ENCODE peak calls at places on chromosomes 16 and 17, in eight cellular contexts. One of them, this sample, is unnamed.
A peak's percentile ranks its signal among the peaks of the same experiment; 100 is the strongest.

GRCh38 chr17:70050192-70050591 is 24.8 kb upstream of the KCNJ16 start:
- DNase-seq in fibroblast of lung: peak; percentile 48
- DNase-seq in progenitor cell of endocrine pancreas: no peak
- DNase-seq in omental fat pad: no peak
- DNase-seq in thoracic aorta: no peak
- DNase-seq in AG04450: no peak
- DNase-seq in PC-3: no peak
- DNase-seq in endothelial cell: no peak
- DNase-seq in this sample: no peak

GRCh38 chr17:67125417-67125816 is 81.1 kb downstream of the CACNG1 start:
- DNase-seq in fibroblast of lung: peak; percentile 38
- DNase-seq in progenitor cell of endocrine pancreas: no peak
- DNase-seq in omental fat pad: no peak
- DNase-seq in thoracic aorta: no peak
- DNase-seq in AG04450: no peak
- DNase-seq in PC-3: no peak
- DNase-seq in endothelial cell: no peak
- DNase-seq in this sample: peak; percentile 39

GRCh38 chr17:17313350-17313991 is 10.3 kb downstream of the NT5M start:
- DNase-seq in fibroblast of lung: no peak
- DNase-seq in progenitor cell of endocrine pancreas: peak; percentile 46
- DNase-seq in omental fat pad: no peak
- DNase-seq in thoracic aorta: no peak
- DNase-seq in AG04450: no peak
- DNase-seq in PC-3: peak; percentile 60
- DNase-seq in endothelial cell: peak; percentile 48
- DNase-seq in this sample: no peak

GRCh38 chr16:4319454-4319853 is 3.6 kb downstream of the GLIS2 start:
- DNase-seq in fibroblast of lung: no peak
- DNase-seq in progenitor cell of endocrine pancreas: no peak
- DNase-seq in omental fat pad: no peak
- DNase-seq in thoracic aorta: no peak
- DNase-seq in AG04450: no peak
- DNase-seq in PC-3: no peak
- DNase-seq in endothelial cell: no peak
- DNase-seq in this sample: no peak

GRCh38 chr16:50371936-50372595 is 3.3 kb upstream of the BRD7 start:
- DNase-seq in fibroblast of lung: no peak
- DNase-seq in progenitor cell of endocrine pancreas: no peak
- DNase-seq in omental fat pad: no peak
- DNase-seq in thoracic aorta: no peak
- DNase-seq in AG04450: no peak
- DNase-seq in PC-3: no peak
- DNase-seq in endothelial cell: no peak
- DNase-seq in this sample: no peak

GRCh38 chr16:30028438-30029093 is 2.5 kb downstream of the TLCD3B start:
- DNase-seq in fibroblast of lung: no peak
- DNase-seq in progenitor cell of endocrine pancreas: peak; percentile 64
- DNase-seq in omental fat pad: no peak
- DNase-seq in thoracic aorta: no peak
- DNase-seq in AG04450: no peak
- DNase-seq in PC-3: no peak
- DNase-seq in endothelial cell: peak; percentile 61
- DNase-seq in this sample: no peak

GRCh38 chr16:69880640-69881133 is 70.4 kb upstream of the CLEC18A start:
- DNase-seq in fibroblast of lung: peak; percentile 43
- DNase-seq in progenitor cell of endocrine pancreas: no peak
- DNase-seq in omental fat pad: no peak
- DNase-seq in thoracic aorta: no peak
- DNase-seq in AG04450: no peak
- DNase-seq in PC-3: no peak
- DNase-seq in endothelial cell: no peak
- DNase-seq in this sample: peak; percentile 35

GRCh38 chr16:57186630-57187507 is 740 bp downstream of the RSPRY1 start:
- DNase-seq in fibroblast of lung: no peak
- DNase-seq in progenitor cell of endocrine pancreas: no peak
- DNase-seq in omental fat pad: no peak
- DNase-seq in thoracic aorta: no peak
- DNase-seq in AG04450: no peak
- DNase-seq in PC-3: peak; percentile 16
- DNase-seq in endothelial cell: peak; percentile 31
- DNase-seq in this sample: peak; percentile 10

GRCh38 chr17:61411114-61411943 is 11.7 kb downstream of the TBX2 start:
- DNase-seq in fibroblast of lung: peak; percentile 77
- DNase-seq in progenitor cell of endocrine pancreas: peak; percentile 60
- DNase-seq in omental fat pad: no peak
- DNase-seq in thoracic aorta: no peak
- DNase-seq in AG04450: no peak
- DNase-seq in PC-3: peak; percentile 86
- DNase-seq in endothelial cell: peak; percentile 59
- DNase-seq in this sample: peak; percentile 74

GRCh38 chr17:15498107-15498506 is 30.7 kb upstream of the CDRT4 start:
- DNase-seq in fibroblast of lung: no peak
- DNase-seq in progenitor cell of endocrine pancreas: no peak
- DNase-seq in omental fat pad: no peak
- DNase-seq in thoracic aorta: no peak
- DNase-seq in AG04450: no peak
- DNase-seq in PC-3: peak; percentile 41
- DNase-seq in endothelial cell: no peak
- DNase-seq in this sample: no peak

GRCh38 chr16:87305505-87306391 is 11.4 kb downstream of the C16orf95 start:
- DNase-seq in fibroblast of lung: no peak
- DNase-seq in progenitor cell of endocrine pancreas: no peak
- DNase-seq in omental fat pad: no peak
- DNase-seq in thoracic aorta: no peak
- DNase-seq in AG04450: peak; percentile 23
- DNase-seq in PC-3: no peak
- DNase-seq in endothelial cell: no peak
- DNase-seq in this sample: peak; percentile 66
- TF ChIP-seq CTCF in fibroblast of lung: peak; percentile 19
- TF ChIP-seq CTCF in progenitor cell of endocrine pancreas: peak; percentile 23
- TF ChIP-seq CTCF in omental fat pad: no peak
- TF ChIP-seq CTCF in thoracic aorta: no peak
- TF ChIP-seq CTCF in AG04450: peak; percentile 37
- TF ChIP-seq CTCF in PC-3: no peak
- TF ChIP-seq CTCF in endothelial cell: no peak
- TF ChIP-seq CTCF in this sample: peak; percentile 66

DNA sequence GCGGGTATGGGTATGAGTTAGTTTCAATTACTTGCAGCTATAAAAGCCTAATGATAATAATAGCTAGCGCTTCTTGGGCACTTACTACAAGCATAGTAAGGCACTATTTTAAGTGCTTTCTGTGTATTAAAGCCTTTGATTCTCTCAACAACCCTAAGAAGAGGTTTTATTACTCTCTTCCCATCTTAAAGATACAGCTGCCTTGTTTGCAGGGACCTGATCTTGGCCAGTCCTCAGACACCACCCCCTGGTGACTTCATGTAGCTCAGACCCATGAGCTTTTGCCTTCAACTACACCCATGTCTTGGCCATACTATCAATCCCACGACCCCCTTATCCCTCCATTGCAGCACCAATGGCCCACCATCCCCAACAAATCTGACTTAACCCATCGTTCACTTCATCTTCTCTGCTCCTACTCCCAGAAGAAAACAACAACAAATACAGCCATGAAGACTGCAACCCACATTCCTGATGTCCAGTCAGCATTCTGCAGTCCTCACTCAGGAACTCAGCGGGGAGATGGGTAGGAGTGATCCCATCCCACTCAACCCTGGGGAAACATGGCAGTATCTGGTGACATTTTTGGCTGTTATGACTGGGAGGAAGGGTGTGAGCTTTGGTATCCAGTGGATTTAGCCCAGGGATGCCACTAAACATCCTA is 4.2 kb downstream of the GGA2 start:
- DNase-seq in fibroblast of lung: no peak
- DNase-seq in progenitor cell of endocrine pancreas: no peak
- DNase-seq in omental fat pad: no peak
- DNase-seq in thoracic aorta: no peak
- DNase-seq in AG04450: no peak
- DNase-seq in PC-3: no peak
- DNase-seq in endothelial cell: no peak
- DNase-seq in this sample: no peak
- TF ChIP-seq CTCF in fibroblast of lung: no peak
- TF ChIP-seq CTCF in progenitor cell of endocrine pancreas: no peak
- TF ChIP-seq CTCF in omental fat pad: no peak
- TF ChIP-seq CTCF in thoracic aorta: no peak
- TF ChIP-seq CTCF in AG04450: no peak
- TF ChIP-seq CTCF in PC-3: no peak
- TF ChIP-seq CTCF in endothelial cell: no peak
- TF ChIP-seq CTCF in this sample: peak; percentile 29

DNA sequence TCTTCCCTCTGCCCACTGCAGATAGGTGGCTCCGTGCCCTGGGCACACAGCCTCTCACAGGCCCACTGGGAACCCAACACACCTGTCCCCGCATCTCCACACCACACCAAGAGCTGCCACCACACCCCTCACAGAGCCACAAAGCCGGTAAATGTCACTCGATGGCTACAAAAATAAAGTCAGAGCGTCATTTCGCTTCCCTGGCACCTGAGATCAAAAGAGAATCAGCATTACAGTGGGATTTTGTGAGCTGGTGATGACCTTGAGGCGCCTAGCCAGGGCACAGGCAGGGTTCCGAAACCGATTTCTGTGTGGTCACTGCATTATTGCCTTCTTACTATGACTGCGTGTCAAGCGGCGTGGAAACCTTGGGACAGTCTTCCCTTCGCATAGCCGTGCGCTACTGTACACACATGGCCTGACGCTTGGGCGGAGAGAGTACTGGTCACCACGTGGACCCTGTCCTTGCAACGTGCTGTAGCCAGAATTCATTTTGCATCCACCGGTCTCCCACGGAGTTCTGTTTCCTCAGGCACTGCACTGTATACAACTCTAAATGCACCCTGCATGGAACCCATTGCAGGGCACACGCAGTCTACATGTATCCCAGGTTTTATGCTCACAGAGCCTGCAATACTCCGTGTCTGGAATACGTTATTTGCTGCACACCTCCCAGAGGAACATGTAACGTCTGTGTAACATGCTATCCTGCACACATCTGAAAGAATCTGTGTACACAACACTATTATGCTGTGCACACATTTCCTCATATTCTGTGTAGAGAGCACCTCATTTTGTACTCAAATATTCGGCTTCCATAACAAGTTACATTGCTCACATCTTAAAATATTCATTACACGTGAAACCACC is 5.8 kb upstream of the FOXF1 start:
- DNase-seq in fibroblast of lung: no peak
- DNase-seq in progenitor cell of endocrine pancreas: no peak
- DNase-seq in omental fat pad: no peak
- DNase-seq in thoracic aorta: no peak
- DNase-seq in AG04450: no peak
- DNase-seq in PC-3: no peak
- DNase-seq in endothelial cell: no peak
- DNase-seq in this sample: no peak
- TF ChIP-seq CTCF in fibroblast of lung: no peak
- TF ChIP-seq CTCF in progenitor cell of endocrine pancreas: no peak
- TF ChIP-seq CTCF in omental fat pad: no peak
- TF ChIP-seq CTCF in thoracic aorta: no peak
- TF ChIP-seq CTCF in AG04450: no peak
- TF ChIP-seq CTCF in PC-3: no peak
- TF ChIP-seq CTCF in endothelial cell: no peak
- TF ChIP-seq CTCF in this sample: no peak

DNA sequence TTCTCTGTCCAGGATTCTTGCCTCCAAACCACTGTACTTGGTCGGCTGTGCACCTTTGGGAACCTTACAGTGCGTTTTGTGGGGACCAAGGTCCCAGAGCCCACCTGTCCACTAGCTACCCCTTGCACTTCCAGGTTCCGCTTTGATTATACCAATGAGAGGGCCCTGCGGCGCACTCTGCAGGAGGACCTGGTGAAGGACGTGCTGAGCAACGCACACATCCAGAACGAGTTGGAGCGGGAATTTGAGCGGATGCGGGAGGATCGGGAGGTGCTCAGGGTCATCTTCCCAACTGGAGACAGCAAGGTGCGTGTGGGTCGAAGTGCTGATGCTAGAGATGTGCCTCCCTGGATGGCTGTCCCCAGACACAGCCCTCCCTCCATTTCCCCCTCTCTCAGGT is 18.8 kb downstream of the POLR2A start:
- DNase-seq in fibroblast of lung: no peak
- DNase-seq in progenitor cell of endocrine pancreas: no peak
- DNase-seq in omental fat pad: no peak
- DNase-seq in thoracic aorta: no peak
- DNase-seq in AG04450: no peak
- DNase-seq in PC-3: no peak
- DNase-seq in endothelial cell: no peak
- DNase-seq in this sample: no peak
- TF ChIP-seq CTCF in fibroblast of lung: peak; percentile 35
- TF ChIP-seq CTCF in progenitor cell of endocrine pancreas: peak; percentile 34
- TF ChIP-seq CTCF in omental fat pad: no peak
- TF ChIP-seq CTCF in thoracic aorta: no peak
- TF ChIP-seq CTCF in AG04450: peak; percentile 26
- TF ChIP-seq CTCF in PC-3: peak; percentile 43
- TF ChIP-seq CTCF in endothelial cell: no peak
- TF ChIP-seq CTCF in this sample: peak; percentile 41

DNA sequence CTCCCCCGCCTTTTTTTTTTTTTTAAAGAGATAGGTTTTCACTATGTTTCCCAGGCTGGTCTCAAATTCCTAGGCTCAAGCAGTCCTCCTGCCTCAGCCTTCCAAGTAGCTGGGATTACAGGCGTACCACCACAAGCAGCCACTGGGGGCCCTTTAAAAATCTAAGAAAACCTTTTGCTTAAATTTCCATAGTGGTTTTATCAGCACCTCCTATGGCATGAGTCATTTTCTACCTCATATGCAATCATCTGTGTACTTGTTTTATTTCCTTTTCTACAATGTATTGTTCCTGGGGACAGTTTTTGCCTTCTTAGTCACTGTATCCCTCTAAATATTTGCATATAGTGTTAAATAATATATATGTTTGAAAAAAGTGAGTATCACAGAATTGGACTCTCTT is 29.2 kb downstream of the GNA13 start:
- DNase-seq in fibroblast of lung: peak; percentile 76
- DNase-seq in progenitor cell of endocrine pancreas: no peak
- DNase-seq in omental fat pad: no peak
- DNase-seq in thoracic aorta: no peak
- DNase-seq in AG04450: no peak
- DNase-seq in PC-3: peak; percentile 96
- DNase-seq in endothelial cell: peak; percentile 33
- DNase-seq in this sample: peak; percentile 65
- TF ChIP-seq CTCF in fibroblast of lung: peak; percentile 41
- TF ChIP-seq CTCF in progenitor cell of endocrine pancreas: peak; percentile 45
- TF ChIP-seq CTCF in omental fat pad: no peak
- TF ChIP-seq CTCF in thoracic aorta: no peak
- TF ChIP-seq CTCF in AG04450: peak; percentile 57
- TF ChIP-seq CTCF in PC-3: peak; percentile 68
- TF ChIP-seq CTCF in endothelial cell: peak; percentile 50
- TF ChIP-seq CTCF in this sample: peak; percentile 76

This sample was measured in HFFc6.